ENCODE peak calls at places on chromosomes 6 and 20, in ten cellular contexts. A, S, O, U, H, C, X, R, L and B are unnamed samples.

GRCh38 chr6:119322034-119322433 is 27.5 kb downstream of the MAN1A1 start:
- DNase-seq in L (no peak), R (no peak), H (no peak), A (no peak), C (no peak), U (no peak), S (no peak), O (no peak), X (no peak), B (no peak)

GRCh38 chr6:131979515-131980337 is 28.6 kb upstream of the CCN2 start:
- DNase-seq in R (no peak), O (peak; percentile 85), H (no peak), S (no peak), U (no peak), C (no peak), X (no peak), A (peak; percentile 82), L (peak; percentile 84), B (peak; percentile 97)

GRCh38 chr6:150142657-150143501 is at the start of gene PPP1R14C:
- DNase-seq in A (peak; percentile 81), X (peak; percentile 41), R (peak; percentile 62), L (no peak), H (peak; percentile 47), S (no peak), O (peak; percentile 21), U (no peak), C (no peak), B (peak; percentile 30)

GRCh38 chr6:107699191-107700015 is 124.7 kb downstream of the SCML4 start:
- DNase-seq in A (peak; percentile 40), R (no peak), C (no peak), O (no peak), L (no peak), U (no peak), X (no peak), H (no peak), S (no peak), B (no peak)

GRCh38 chr6:113980937-113981554 is 10.1 kb upstream of the HDAC2 start:
- DNase-seq in H (peak; percentile 12), S (no peak), O (peak; percentile 35), U (no peak), A (peak; percentile 36), C (peak; percentile 56), X (peak; percentile 67), R (peak; percentile 49), L (no peak), B (peak; percentile 41)

GRCh38 chr20:17840423-17840822 is 128.2 kb downstream of the SNX5 start:
- DNase-seq in X (no peak), O (no peak), C (no peak), U (no peak), A (no peak), S (no peak), R (no peak), H (no peak), L (no peak), B (no peak)

GRCh38 chr20:10647471-10647870 is 26.3 kb downstream of the JAG1 start:
- DNase-seq in O (peak; percentile 35), A (peak; percentile 23), X (peak; percentile 30), C (peak; percentile 58), S (no peak), U (no peak), H (no peak), L (no peak), R (no peak), B (peak; percentile 54)

GRCh38 chr6:167764713-167765479 is 61.8 kb upstream of the AFDN start:
- DNase-seq in X (no peak), S (no peak), A (no peak), U (no peak), H (no peak), O (no peak), R (no peak), L (no peak), C (no peak), B (no peak)

GRCh38 chr6:81758221-81758620 is 5.7 kb upstream of the TENT5A start:
- DNase-seq in A (no peak), O (no peak), S (no peak), C (no peak), R (no peak), L (no peak), U (no peak), X (no peak), H (no peak), B (no peak)

GRCh38 chr20:54017846-54018245 is 52.5 kb downstream of the BCAS1 start:
- DNase-seq in A (no peak), U (no peak), O (no peak), R (no peak), L (no peak), X (no peak), S (no peak), C (no peak), H (no peak), B (no peak)

GRCh38 chr20:41678799-41679198 is 60.6 kb upstream of the CHD6 start:
- DNase-seq in S (no peak), L (no peak), X (no peak), R (no peak), C (no peak), U (no peak), H (no peak), A (no peak), O (no peak), B (no peak)

GRCh38 chr20:40669692-40670091 is 19.3 kb downstream of the MAFB start:
- DNase-seq in S (no peak), A (no peak), R (no peak), H (no peak), U (no peak), X (no peak), O (no peak), L (no peak), C (no peak), B (no peak)

GRCh38 chr6:127566671-127567070 is 10.3 kb upstream of the C6orf58 start:
- DNase-seq in X (no peak), L (no peak), H (no peak), O (no peak), C (no peak), R (no peak), S (no peak), U (no peak), A (no peak), B (peak; percentile 15)

GRCh38 chr6:159196430-159196829 is 27.2 kb downstream of the FNDC1 start:
- DNase-seq in C (no peak), R (no peak), U (no peak), S (no peak), A (no peak), H (no peak), X (no peak), O (no peak), L (no peak), B (no peak)

GRCh38 chr6:32178547-32179440 is 589 bp downstream of the RNF5 start:
- DNase-seq in U (no peak), O (no peak), A (peak; percentile 53), R (peak; percentile 33), L (no peak), X (no peak), H (no peak), S (no peak), C (no peak), B (no peak)

GRCh38 chr6:11625302-11625701 is 87.8 kb downstream of the TMEM170B start:
- DNase-seq in S (no peak), R (no peak), U (no peak), H (no peak), C (no peak), X (no peak), L (no peak), O (no peak), A (no peak), B (no peak)

GRCh38 chr6:27503436-27504030 is 30.6 kb upstream of the ZNF184 start:
- DNase-seq in X (peak; percentile 84), R (peak; percentile 62), H (peak; percentile 78), O (peak; percentile 75), C (peak; percentile 71), S (peak; percentile 64), A (peak; percentile 68), U (peak; percentile 34), L (no peak), B (peak; percentile 77)

GRCh38 chr20:10807013-10807412 is 133.2 kb upstream of the JAG1 start:
- DNase-seq in L (no peak), C (no peak), A (no peak), S (no peak), X (no peak), H (no peak), U (no peak), O (no peak), R (no peak), B (no peak)

GRCh38 chr20:59584278-59584925 is 19.9 kb upstream of the PHACTR3 start:
- DNase-seq in X (no peak), U (no peak), O (no peak), S (no peak), L (no peak), A (no peak), R (no peak), C (no peak), H (no peak), B (no peak)

GRCh38 chr20:63772781-63773520 is 33.4 kb downstream of the SLC2A4RG start:
- DNase-seq in H (no peak), C (no peak), R (no peak), O (no peak), S (no peak), L (no peak), U (no peak), A (peak; percentile 26), X (no peak), B (peak; percentile 31)

GRCh38 chr6:44956426-44956825 is 371.7 kb upstream of the RUNX2 start:
- DNase-seq in H (no peak), S (no peak), X (no peak), A (no peak), R (no peak), U (no peak), C (no peak), L (no peak), O (peak; percentile 10), B (peak; percentile 42)

GRCh38 chr20:32495217-32495565 is 89.9 kb downstream of the NOL4L start:
- DNase-seq in C (no peak), A (no peak), X (no peak), L (no peak), S (no peak), H (no peak), O (no peak), R (no peak), U (no peak), B (no peak)

GRCh38 chr6:12092762-12093161 is 80.7 kb downstream of the HIVEP1 start:
- DNase-seq in A (no peak), S (no peak), L (no peak), R (no peak), C (no peak), X (no peak), H (no peak), O (no peak), U (no peak), B (no peak)

GRCh38 chr20:58890454-58891075 is 38.0 kb downstream of the GNAS start:
- DNase-seq in O (peak; percentile 83), C (peak; percentile 90), R (peak; percentile 79), X (peak; percentile 76), A (peak; percentile 87), L (no peak), S (peak; percentile 56), U (peak; percentile 64), H (peak; percentile 73), B (peak; percentile 83)

GRCh38 chr6:34235605-34236422 is 859 bp upstream of the HMGA1 start:
- DNase-seq in R (peak; percentile 35), C (no peak), S (peak; percentile 52), U (peak; percentile 46), X (peak; percentile 34), A (peak; percentile 91), H (peak; percentile 73), O (peak; percentile 93), L (no peak), B (peak; percentile 89)

GRCh38 chr6:31525932-31526591 is 2.7 kb upstream of the MCCD1 start:
- DNase-seq in L (no peak), H (no peak), C (no peak), A (peak; percentile 74), O (peak; percentile 60), U (no peak), R (no peak), X (no peak), S (no peak), B (peak; percentile 80)